ENCODE peak calls at places on chromosomes 3 and 15, in seven cellular contexts. H is A673, K is HepG2, W is Panc1, X is ovary, Q is psoas muscle, V is right atrium auricular region. N is an unnamed sample.

GRCh38 chr3:125353659-125354058 is 21.5 kb downstream of the ZNF148 start:
- DNase-seq in H (no peak), K (no peak), W (no peak), X (no peak), Q (no peak), V (no peak), N (no peak)

GRCh38 chr3:47259114-47259513 is 23.5 kb downstream of the KIF9 start:
- DNase-seq in H (no peak), K (no peak), W (no peak), X (no peak), Q (no peak), V (no peak), N (no peak)

GRCh38 chr15:50181983-50182232 is at the start of gene SLC27A2:
- DNase-seq in H (no peak), K (no peak), W (no peak), X (no peak), Q (no peak), V (no peak), N (no peak)

GRCh38 chr3:133467780-133468179 is 67.9 kb downstream of the BFSP2 start:
- DNase-seq in H (no peak), K (no peak), W (no peak), X (no peak), Q (no peak), V (no peak), N (no peak)

GRCh38 chr3:72008226-72008996 is 223.5 kb upstream of the PROK2 start:
- DNase-seq in H (no peak), K (no peak), W (no peak), X (no peak), Q (no peak), V (no peak), N (no peak)

GRCh38 chr15:40354408-40355171 is 3.4 kb upstream of the DISP2 start:
- DNase-seq in H (peak; percentile 73), K (no peak), W (no peak), X (no peak), Q (no peak), V (no peak), N (no peak)

GRCh38 chr3:38124324-38125122 is 12.4 kb downstream of the ACAA1 start:
- DNase-seq in H (no peak), K (no peak), W (no peak), X (no peak), Q (no peak), V (peak; percentile 16), N (no peak)

GRCh38 chr3:177735441-177735840 is 538.2 kb upstream of the TBL1XR1 start:
- DNase-seq in H (no peak), K (no peak), W (no peak), X (no peak), Q (no peak), V (no peak), N (no peak)

GRCh38 chr3:131591394-131591990 is 88.7 kb upstream of the MRPL3 start:
- DNase-seq in H (peak; percentile 21), K (no peak), W (no peak), X (peak; percentile 40), Q (no peak), V (no peak), N (no peak)

GRCh38 chr3:149003653-149004305 is 12.4 kb downstream of the GYG1 start:
- DNase-seq in H (no peak), K (no peak), W (no peak), X (no peak), Q (no peak), V (no peak), N (no peak)

GRCh38 chr15:64883097-64883581 is 28.6 kb upstream of the ANKDD1A start:
- DNase-seq in H (peak; percentile 43), K (no peak), W (no peak), X (no peak), Q (no peak), V (no peak), N (peak; percentile 34)

GRCh38 chr3:89314454-89314853 is 207.0 kb downstream of the EPHA3 start:
- DNase-seq in H (peak; percentile 87), K (peak; percentile 14), W (no peak), X (no peak), Q (no peak), V (no peak), N (peak; percentile 36)

GRCh38 chr15:62125763-62126162 is 39.3 kb downstream of the C2CD4B start:
- DNase-seq in H (peak; percentile 76), K (peak; percentile 44), W (no peak), X (no peak), Q (no peak), V (no peak), N (no peak)

GRCh38 chr15:42120285-42120684 is 25.9 kb upstream of the PLA2G4D start:
- DNase-seq in H (no peak), K (no peak), W (no peak), X (no peak), Q (no peak), V (no peak), N (no peak)
- H3K27ac ChIP-seq in H (no peak overlapping the region), K (no peak overlapping the region), W (no peak overlapping the region), X (no peak overlapping the region), Q (no peak overlapping the region), V (no peak overlapping the region), N (no peak overlapping the region)

DNA sequence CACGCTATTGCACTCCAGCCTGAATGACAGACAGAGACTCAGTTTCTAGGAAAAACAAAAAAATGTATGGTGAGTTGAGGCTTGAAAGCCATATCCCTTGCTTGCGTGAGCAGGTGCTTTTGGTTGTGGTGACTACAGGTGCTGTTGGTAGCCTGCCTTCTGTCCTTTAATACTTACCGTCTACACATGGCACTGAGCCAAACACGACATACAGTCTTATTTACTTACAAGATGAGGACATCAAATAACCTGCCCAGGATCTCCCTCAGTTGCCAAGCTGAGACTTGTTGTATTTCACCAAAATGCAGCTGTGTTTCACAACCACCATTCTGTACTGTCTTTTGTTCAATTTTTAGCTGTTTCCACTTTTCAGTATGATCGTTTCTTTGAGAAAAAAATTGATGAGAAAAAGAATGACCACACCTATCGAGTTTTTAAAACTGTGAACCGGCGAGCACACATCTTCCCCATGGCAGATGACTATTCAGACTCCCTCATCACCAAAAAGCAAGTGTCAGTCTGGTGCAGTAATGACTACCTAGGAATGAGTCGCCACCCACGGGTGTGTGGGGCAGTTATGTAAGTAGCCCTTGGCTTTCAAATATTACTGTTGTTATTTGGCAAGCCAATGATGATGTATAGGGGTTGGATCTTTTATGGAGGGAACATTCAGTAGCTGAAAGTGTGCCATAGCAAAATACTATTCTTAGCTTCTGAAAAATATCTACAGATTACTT is 6.5 kb downstream of the ALAS1 start:
- DNase-seq in H (no peak), K (peak; percentile 47), W (no peak), X (no peak), Q (no peak), V (no peak), N (peak; percentile 76)
- H3K27ac ChIP-seq in H (no peak overlapping the region), K (no peak overlapping the region), W (no peak overlapping the region), X (no peak overlapping the region), Q (no peak overlapping the region), V (no peak overlapping the region), N (peak overlapping the region; percentile 72)

GRCh38 chr15:47742334-47742733 is 25.0 kb downstream of the SEMA6D start:
- DNase-seq in H (no peak), K (no peak), W (no peak), X (no peak), Q (no peak), V (no peak), N (no peak)

GRCh38 chr15:47743385-47743784 is 26.1 kb downstream of the SEMA6D start:
- DNase-seq in H (no peak), K (no peak), W (no peak), X (no peak), Q (no peak), V (no peak), N (no peak)

GRCh38 chr15:47742742-47743141 is 25.4 kb downstream of the SEMA6D start:
- DNase-seq in H (no peak), K (no peak), W (no peak), X (no peak), Q (no peak), V (no peak), N (no peak)

GRCh38 chr15:47741082-47741481 is 23.8 kb downstream of the SEMA6D start:
- DNase-seq in H (peak; percentile 60), K (no peak), W (no peak), X (no peak), Q (no peak), V (no peak), N (no peak)

DNA sequence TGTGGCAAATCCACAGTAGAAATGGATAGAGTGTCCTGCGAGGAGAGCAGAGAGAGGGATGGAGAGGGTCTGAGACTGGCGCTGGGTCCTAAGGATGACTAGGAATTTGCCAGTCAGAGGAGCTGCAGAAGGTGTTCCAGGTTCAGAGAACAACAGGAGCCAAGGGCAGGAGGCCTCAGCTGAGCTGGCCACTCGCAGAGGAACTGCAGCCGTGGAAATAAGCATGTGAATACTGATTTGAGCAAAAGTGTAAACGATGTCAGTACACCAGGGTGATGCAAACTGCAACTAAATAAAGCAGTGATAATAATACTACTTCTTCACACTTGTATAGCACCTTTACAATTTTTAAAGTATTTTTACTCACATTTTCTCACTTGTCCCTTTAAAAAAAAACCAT is 24.6 kb downstream of the SEMA6D start:
- DNase-seq in H (no peak), K (no peak), W (no peak), X (no peak), Q (no peak), V (no peak), N (no peak)
- H3K27ac ChIP-seq in H (no peak overlapping the region), K (no peak overlapping the region), W (no peak overlapping the region), X (no peak overlapping the region), Q (no peak overlapping the region), V (peak overlapping the region; percentile 12), N (no peak overlapping the region)

DNA sequence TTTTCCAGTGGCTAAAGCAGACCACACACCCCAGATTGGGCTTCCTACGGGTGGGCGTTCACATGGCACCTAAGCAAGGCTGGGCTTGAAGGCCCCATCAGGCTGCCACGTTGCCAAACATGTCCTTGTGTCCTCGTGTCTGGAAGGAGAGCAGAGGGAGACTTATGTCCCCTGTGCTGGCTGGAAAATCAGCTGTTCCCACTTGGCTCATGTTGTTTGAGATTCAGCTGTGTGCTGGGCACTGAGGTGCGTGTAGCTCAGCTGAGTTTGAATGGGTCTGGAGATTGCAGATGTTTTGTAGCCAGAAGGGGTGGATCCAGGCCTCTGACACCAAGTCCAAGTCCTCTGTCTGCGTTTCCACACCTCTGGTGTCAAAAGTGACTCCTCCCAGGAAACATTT is 34.6 kb downstream of the RLBP1 start:
- DNase-seq in H (no peak), K (no peak), W (no peak), X (no peak), Q (no peak), V (no peak), N (no peak)
- H3K27ac ChIP-seq in H (no peak overlapping the region), K (no peak overlapping the region), W (no peak overlapping the region), X (no peak overlapping the region), Q (no peak overlapping the region), V (no peak overlapping the region), N (no peak overlapping the region)

GRCh38 chr3:128282392-128283196 is 129.3 kb downstream of the EEFSEC start:
- DNase-seq in H (peak; percentile 37), K (no peak), W (no peak), X (peak; percentile 77), Q (peak; percentile 76), V (peak; percentile 80), N (no peak)
- H3K27ac ChIP-seq in H (no peak overlapping the region), K (no peak overlapping the region), W (no peak overlapping the region), X (peak overlapping the region; percentile 68), Q (peak overlapping the region; percentile 41), V (peak overlapping the region; percentile 57), N (no peak overlapping the region)